ENCODE peak calls at places on chromosomes 5 and 9, in five cellular contexts. One of them, this sample, is unnamed.

GRCh38 chr9:124040935-124041816 is 29.6 kb downstream of the LHX2 start:
- DNase-seq in ACHN: peak; percentile 35
- DNase-seq in upper lobe of right lung: peak; percentile 69
- DNase-seq in B cell: peak; percentile 69
- DNase-seq in AG04450: no peak
- DNase-seq in this sample: no peak

GRCh38 chr9:138115506-138115905 is 237.9 kb downstream of the CACNA1B start:
- DNase-seq in ACHN: no peak
- DNase-seq in upper lobe of right lung: peak; percentile 58
- DNase-seq in B cell: no peak
- DNase-seq in AG04450: no peak
- DNase-seq in this sample: peak; percentile 67

GRCh38 chr5:52988335-52989024 is 672 bp upstream of the ITGA2 start:
- DNase-seq in ACHN: no peak
- DNase-seq in upper lobe of right lung: no peak
- DNase-seq in B cell: no peak
- DNase-seq in AG04450: no peak
- DNase-seq in this sample: no peak

GRCh38 chr9:113299800-113300292 is 3.3 kb downstream of the RNF183 start:
- DNase-seq in ACHN: no peak
- DNase-seq in upper lobe of right lung: no peak
- DNase-seq in B cell: no peak
- DNase-seq in AG04450: no peak
- DNase-seq in this sample: no peak

GRCh38 chr9:71819115-71819739 is 50.9 kb upstream of the CEMIP2 start:
- DNase-seq in ACHN: peak; percentile 41
- DNase-seq in upper lobe of right lung: no peak
- DNase-seq in B cell: peak; percentile 66
- DNase-seq in AG04450: no peak
- DNase-seq in this sample: no peak

GRCh38 chr5:129724647-129725046 is 23.2 kb upstream of the MINAR2 start:
- DNase-seq in ACHN: no peak
- DNase-seq in upper lobe of right lung: no peak
- DNase-seq in B cell: no peak
- DNase-seq in AG04450: no peak
- DNase-seq in this sample: no peak

GRCh38 chr5:68554566-68555279 is 339.2 kb downstream of the PIK3R1 start:
- DNase-seq in ACHN: no peak
- DNase-seq in upper lobe of right lung: no peak
- DNase-seq in B cell: no peak
- DNase-seq in AG04450: no peak
- DNase-seq in this sample: no peak

GRCh38 chr9:109441296-109441695 is 56.8 kb downstream of the PTPN3 start:
- DNase-seq in ACHN: peak; percentile 22
- DNase-seq in upper lobe of right lung: no peak
- DNase-seq in B cell: no peak
- DNase-seq in AG04450: no peak
- DNase-seq in this sample: no peak

GRCh38 chr9:110013064-110013463 is 194.9 kb downstream of the C9orf152 start:
- DNase-seq in ACHN: no peak
- DNase-seq in upper lobe of right lung: no peak
- DNase-seq in B cell: no peak
- DNase-seq in AG04450: no peak
- DNase-seq in this sample: no peak

GRCh38 chr5:54309751-54310432 is 481 bp downstream of the ARL15 start:
- DNase-seq in ACHN: peak; percentile 44
- DNase-seq in upper lobe of right lung: peak; percentile 76
- DNase-seq in B cell: peak; percentile 34
- DNase-seq in AG04450: no peak
- DNase-seq in this sample: no peak

GRCh38 chr5:173696216-173696615 is 79.8 kb upstream of the BOD1 start:
- DNase-seq in ACHN: no peak
- DNase-seq in upper lobe of right lung: no peak
- DNase-seq in B cell: no peak
- DNase-seq in AG04450: no peak
- DNase-seq in this sample: no peak